ENCODE peak calls at places on chromosomes 6 and 20, in five cellular contexts. A is AG09309, Y is cardiac muscle cell, J is heart left ventricle, O is tibial nerve. B is an unnamed sample.
A peak's percentile ranks its signal among the peaks of the same experiment; 100 is the strongest.

GRCh38 chr6:165769401-165769800 is 106.4 kb upstream of the PDE10A start:
- DNase-seq in Y (no peak), J (no peak), A (no peak), O (no peak), B (no peak)

GRCh38 chr20:57786304-57786942 is 76.6 kb upstream of the PMEPA1 start:
- DNase-seq in Y (no peak), A (no peak), O (no peak), J (no peak), B (no peak)

GRCh38 chr6:21022343-21023107 is 488.3 kb downstream of the CDKAL1 start:
- DNase-seq in Y (peak; percentile 87), O (no peak), A (no peak), J (no peak), B (no peak)

GRCh38 chr6:88119769-88120168 is 46.4 kb downstream of the CNR1 start:
- DNase-seq in O (no peak), A (no peak), J (no peak), Y (peak; percentile 2), B (no peak)

GRCh38 chr20:4708856-4709255 is 12.9 kb upstream of the PRND start:
- DNase-seq in Y (no peak), O (no peak), A (no peak), J (no peak), B (no peak)

GRCh38 chr20:23086931-23087411 is 847 bp upstream of the CD93 start:
- DNase-seq in J (peak; percentile 78), O (no peak), Y (no peak), A (no peak), B (no peak)

GRCh38 chr6:125486881-125487280 is 185.1 kb upstream of the HDDC2 start:
- DNase-seq in O (no peak), A (no peak), J (no peak), Y (peak; percentile 44), B (no peak)

GRCh38 chr6:29980501-29980900 is 38.2 kb downstream of the HLA-A start:
- DNase-seq in A (no peak), O (no peak), Y (no peak), J (no peak), B (no peak)

GRCh38 chr6:81788748-81789147 is 36.3 kb upstream of the TENT5A start:
- DNase-seq in Y (no peak), J (no peak), A (no peak), O (no peak), B (no peak)

GRCh38 chr6:130961148-130961547 is 101.9 kb downstream of the EPB41L2 start:
- DNase-seq in J (no peak), Y (no peak), A (no peak), O (no peak), B (no peak)

GRCh38 chr20:57484772-57485171 is 40.2 kb downstream of the CTCFL start:
- DNase-seq in Y (no peak), O (no peak), J (no peak), A (no peak), B (no peak)

GRCh38 chr20:14959506-14960493 is 622.4 kb upstream of the FLRT3 start:
- DNase-seq in A (no peak), J (no peak), O (no peak), Y (peak; percentile 6), B (no peak)

GRCh38 chr20:18879262-18879661 is 65.7 kb downstream of the SCP2D1 start:
- DNase-seq in J (no peak), A (no peak), O (no peak), Y (no peak), B (no peak)

GRCh38 chr6:33392979-33393378 is 1.4 kb downstream of the KIFC1 start:
- DNase-seq in A (no peak), O (no peak), Y (no peak), J (no peak), B (no peak)

GRCh38 chr6:113763311-113763766 is 93.8 kb upstream of the MARCKS start:
- DNase-seq in J (no peak), Y (no peak), O (no peak), A (no peak), B (no peak)

GRCh38 chr20:63204362-63204761 is 11.6 kb downstream of the YTHDF1 start:
- DNase-seq in Y (no peak), J (no peak), O (no peak), A (no peak), B (no peak)

GRCh38 chr6:73704260-73704659 is 8.3 kb downstream of the CD109 start:
- DNase-seq in Y (peak; percentile 84), J (no peak), O (peak; percentile 23), A (peak; percentile 95), B (peak; percentile 97)

GRCh38 chr6:161393839-161394364 is 120.0 kb upstream of the AGPAT4 start:
- DNase-seq in O (peak; percentile 75), J (no peak), Y (peak; percentile 93), A (no peak), B (peak; percentile 90)

GRCh38 chr6:43503443-43503842 is 6.7 kb downstream of the LRRC73 start:
- DNase-seq in A (no peak), Y (no peak), J (no peak), O (no peak), B (no peak)

GRCh38 chr6:143111443-143111842 is 50.8 kb downstream of the AIG1 start:
- DNase-seq in O (no peak), A (no peak), Y (no peak), J (no peak), B (no peak)

GRCh38 chr20:57849126-57849867 is 139.5 kb upstream of the PMEPA1 start:
- DNase-seq in Y (peak; percentile 52), O (no peak), A (peak; percentile 40), J (no peak), B (peak; percentile 84)

GRCh38 chr20:40287683-40288082 is 401.4 kb downstream of the MAFB start:
- DNase-seq in J (no peak), O (no peak), Y (no peak), A (no peak), B (no peak)

GRCh38 chr6:127855542-127856159 is 45.2 kb downstream of the THEMIS start:
- DNase-seq in O (no peak), J (no peak), A (no peak), Y (peak; percentile 61), B (peak; percentile 33)

GRCh38 chr6:24960991-24961475 is 25.3 kb upstream of the RIPOR2 start:
- DNase-seq in J (no peak), O (no peak), A (no peak), Y (no peak), B (no peak)

GRCh38 chr20:5848711-5849505 is 98.7 kb downstream of the SHLD1 start:
- DNase-seq in J (no peak), Y (peak; percentile 74), A (no peak), O (no peak), B (peak; percentile 25)

GRCh38 chr6:151161363-151161762 is 78.4 kb upstream of the AKAP12 start:
- DNase-seq in O (no peak), Y (no peak), J (no peak), A (no peak), B (no peak)

GRCh38 chr6:17714879-17715860 is 8.4 kb upstream of the NUP153 start:
- DNase-seq in A (peak; percentile 80), O (no peak), J (no peak), Y (peak; percentile 85), B (peak; percentile 91)

GRCh38 chr6:3394671-3395070 is 62.2 kb downstream of the SLC22A23 start:
- DNase-seq in O (no peak), A (no peak), J (no peak), Y (no peak), B (no peak)

GRCh38 chr20:46402236-46402886 is 4.1 kb downstream of the ELMO2 start:
- DNase-seq in J (no peak), A (peak; percentile 8), Y (peak; percentile 13), O (no peak), B (peak; percentile 70)

GRCh38 chr6:102798631-102799030 is 1405.1 kb downstream of the GRIK2 start:
- DNase-seq in O (no peak), J (no peak), Y (no peak), A (no peak), B (no peak)

GRCh38 chr6:93454533-93454932 is 35.2 kb upstream of the EPHA7 start:
- DNase-seq in O (no peak), Y (no peak), A (no peak), J (no peak), B (no peak)
- TF ChIP-seq CTCF in O (no peak), Y (no peak), A (no peak), J (no peak), B (no peak)

GRCh38 chr6:11231108-11231463 is 1.4 kb downstream of the NEDD9 start:
- DNase-seq in Y (no peak), A (no peak), O (no peak), J (no peak), B (no peak)
- H3K4me3 ChIP-seq in Y (peak overlapping the region; percentile 57), A (peak overlapping the region; percentile 71), O (peak overlapping the region; percentile 72), J (peak overlapping the region; percentile 71), B (peak overlapping the region; percentile 90)

DNA sequence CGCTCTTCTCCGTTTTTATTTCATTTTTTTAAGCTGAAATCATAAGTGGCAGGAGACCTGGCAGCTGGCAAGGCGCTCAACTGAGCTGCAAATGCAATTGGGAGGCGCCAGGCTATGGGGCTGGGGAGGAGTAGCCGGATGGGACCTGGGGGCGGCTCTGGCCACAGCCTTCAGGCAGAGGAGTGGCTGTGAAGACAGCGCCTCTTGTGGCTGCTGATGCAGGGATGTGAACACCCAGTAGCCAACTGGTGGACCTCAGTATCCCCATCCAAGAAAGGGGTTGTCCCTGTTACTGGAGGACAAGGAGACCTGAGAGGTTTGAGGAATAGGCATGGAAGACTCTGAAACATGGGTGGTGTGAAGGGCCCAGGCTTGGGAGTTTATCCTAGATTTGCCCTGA is 12.6 kb downstream of the KCNK17 start:
- DNase-seq in O (no peak), Y (no peak), J (no peak), A (no peak), B (no peak)
- TF ChIP-seq CTCF in O (no peak), Y (peak; percentile 34), J (no peak), A (peak; percentile 50), B (peak; percentile 42)

DNA sequence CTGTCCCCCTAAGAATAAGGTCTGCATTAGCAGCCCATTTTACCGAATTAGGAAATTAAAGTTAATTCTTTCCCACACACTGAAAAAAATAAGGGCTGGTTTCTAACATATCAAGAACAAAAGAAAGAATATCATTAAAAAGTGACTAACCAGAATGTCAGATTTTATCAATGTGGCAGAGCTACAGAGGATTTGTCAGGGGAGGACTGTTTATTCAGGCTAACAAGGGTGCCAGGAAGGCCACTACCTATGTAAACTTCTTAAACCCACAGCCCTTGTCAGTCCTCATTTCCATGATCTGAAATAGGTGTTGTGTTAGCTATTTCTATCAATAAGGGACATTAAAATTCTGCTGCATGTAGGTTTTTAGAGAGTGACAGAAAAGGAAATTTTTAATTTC is 76.4 kb downstream of the BACH2 start:
- DNase-seq in Y (no peak), O (no peak), A (no peak), J (no peak), B (no peak)
- H3K4me3 ChIP-seq in Y (no peak overlapping the region), O (no peak overlapping the region), A (no peak overlapping the region), J (no peak overlapping the region), B (no peak overlapping the region)